ENCODE peak calls at places on chromosomes 13 and 19, in eight cellular contexts. W is body of pancreas, A is OCI-LY7, I is mucosa of descending colon, Q is breast epithelium, F is dorsolateral prefrontal cortex, O is psoas muscle, J is cardiac fibroblast. Y is an unnamed sample.

GRCh38 chr13:76812206-76812882 is 73.9 kb downstream of the KCTD12 start:
- DNase-seq in W (no peak), A (no peak), I (no peak), Q (peak; percentile 21), F (no peak), O (peak; percentile 52), J (peak; percentile 65), Y (peak; percentile 91)

GRCh38 chr19:3248728-3249315 is 24.4 kb downstream of the CELF5 start:
- DNase-seq in W (no peak), A (no peak), I (no peak), Q (no peak), F (no peak), O (no peak), J (no peak), Y (no peak)

GRCh38 chr13:48994731-48995130 is 19.0 kb downstream of the FNDC3A start:
- DNase-seq in W (no peak), A (no peak), I (no peak), Q (no peak), F (no peak), O (no peak), J (peak; percentile 55), Y (peak; percentile 28)

GRCh38 chr19:18562086-18562485 is 4.4 kb downstream of the KXD1 start:
- DNase-seq in W (no peak), A (no peak), I (no peak), Q (peak; percentile 34), F (no peak), O (peak; percentile 40), J (peak; percentile 94), Y (peak; percentile 71)

GRCh38 chr13:48448963-48449614 is 36.2 kb upstream of the LPAR6 start:
- DNase-seq in W (no peak), A (no peak), I (no peak), Q (no peak), F (no peak), O (no peak), J (peak; percentile 83), Y (peak; percentile 87)

GRCh38 chr13:21573920-21574712 is 29.9 kb downstream of the MICU2 start:
- DNase-seq in W (no peak), A (no peak), I (no peak), Q (no peak), F (no peak), O (no peak), J (no peak), Y (no peak)

GRCh38 chr13:65943024-65943423 is 1287.1 kb downstream of the PCDH9 start:
- DNase-seq in W (no peak), A (no peak), I (no peak), Q (no peak), F (no peak), O (no peak), J (peak; percentile 78), Y (peak; percentile 83)

GRCh38 chr13:99421271-99421670 is 80.0 kb upstream of the TM9SF2 start:
- DNase-seq in W (no peak), A (no peak), I (no peak), Q (no peak), F (no peak), O (no peak), J (no peak), Y (no peak)

GRCh38 chr19:34345934-34346333 is 19.1 kb upstream of the GPI start:
- DNase-seq in W (peak; percentile 74), A (peak; percentile 82), I (no peak), Q (no peak), F (no peak), O (peak; percentile 63), J (peak; percentile 71), Y (peak; percentile 70)

GRCh38 chr13:99859178-99860177 is 112.1 kb downstream of the ZIC5 start:
- DNase-seq in W (no peak), A (no peak), I (no peak), Q (no peak), F (no peak), O (no peak), J (no peak), Y (no peak)

GRCh38 chr13:51937320-51938290 is 73.6 kb downstream of the ATP7B start:
- DNase-seq in W (no peak), A (no peak), I (no peak), Q (no peak), F (no peak), O (no peak), J (no peak), Y (no peak)

GRCh38 chr13:51933466-51934058 is 71.8 kb downstream of the CCDC70 start:
- DNase-seq in W (no peak), A (no peak), I (no peak), Q (no peak), F (no peak), O (no peak), J (no peak), Y (no peak)

GRCh38 chr13:51934461-51935087 is 72.8 kb downstream of the CCDC70 start:
- DNase-seq in W (no peak), A (no peak), I (no peak), Q (no peak), F (no peak), O (no peak), J (no peak), Y (no peak)

GRCh38 chr13:51938454-51938853 is 72.8 kb downstream of the ATP7B start:
- DNase-seq in W (no peak), A (no peak), I (no peak), Q (no peak), F (no peak), O (no peak), J (no peak), Y (no peak)

DNA sequence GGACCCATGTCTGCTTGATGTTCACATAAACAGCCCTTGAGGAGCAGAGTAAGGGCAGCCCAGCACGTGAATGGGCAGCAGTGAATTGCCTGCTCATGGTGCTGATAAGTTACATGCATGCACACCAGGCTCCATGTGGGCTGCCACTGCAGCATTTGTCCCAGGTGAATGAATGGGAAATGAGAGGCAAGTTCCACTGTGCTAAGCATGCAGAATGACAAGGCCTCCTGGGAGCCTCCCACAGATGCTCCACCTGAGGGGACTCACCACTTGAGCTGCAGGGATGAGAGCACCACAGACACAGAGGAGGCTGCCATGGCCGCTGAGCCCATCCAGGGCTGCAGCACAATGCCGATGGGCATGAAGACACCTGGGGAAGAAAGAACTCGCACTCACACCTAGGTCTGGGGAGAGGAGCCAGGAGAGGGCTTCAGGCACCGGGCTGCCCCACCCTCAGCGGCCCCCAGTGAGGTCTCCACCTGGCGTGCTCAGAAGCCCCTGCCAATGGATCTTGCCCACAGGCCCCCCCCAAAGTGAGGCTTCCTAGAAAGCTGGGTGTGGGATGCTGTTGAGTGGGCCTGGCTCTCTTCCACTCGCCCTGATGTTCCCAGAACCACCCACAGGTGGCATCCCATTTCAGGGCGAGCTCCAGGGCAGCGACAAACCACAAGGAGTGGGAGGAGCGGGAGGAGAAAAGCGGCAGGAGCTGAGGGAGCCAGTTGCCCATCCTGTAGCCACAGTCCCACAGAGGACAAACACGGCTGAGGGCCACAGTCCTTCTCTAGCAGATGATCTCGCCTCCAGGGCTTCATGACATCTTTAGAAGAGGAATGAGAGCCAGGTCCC is 73.8 kb downstream of the CCDC70 start:
- DNase-seq in W (peak; percentile 26), A (no peak), I (no peak), Q (no peak), F (no peak), O (no peak), J (peak; percentile 5), Y (no peak)
- TF ChIP-seq CTCF in W (peak; percentile 40), A (peak; percentile 48), I (no peak), Q (no peak), F (peak; percentile 10), O (peak; percentile 16), J (peak; percentile 32), Y (no peak)

GRCh38 chr19:39788244-39788643 is 9.6 kb downstream of the LEUTX start:
- DNase-seq in W (no peak), A (no peak), I (no peak), Q (no peak), F (no peak), O (no peak), J (no peak), Y (no peak)

GRCh38 chr19:39795001-39795400 is 16.3 kb downstream of the LEUTX start:
- DNase-seq in W (no peak), A (peak; percentile 31), I (no peak), Q (no peak), F (no peak), O (no peak), J (no peak), Y (no peak)

GRCh38 chr19:39797083-39797482 is 18.4 kb downstream of the LEUTX start:
- DNase-seq in W (no peak), A (no peak), I (no peak), Q (no peak), F (no peak), O (no peak), J (no peak), Y (no peak)

GRCh38 chr19:39796000-39796498 is 17.4 kb downstream of the LEUTX start:
- DNase-seq in W (no peak), A (no peak), I (no peak), Q (no peak), F (no peak), O (no peak), J (no peak), Y (no peak)

GRCh38 chr19:39792999-39793546 is 14.4 kb downstream of the LEUTX start:
- DNase-seq in W (peak; percentile 75), A (peak; percentile 85), I (peak; percentile 66), Q (peak; percentile 44), F (peak; percentile 50), O (peak; percentile 82), J (peak; percentile 87), Y (peak; percentile 88)
- H3K4me3 ChIP-seq in W (no peak overlapping the region), A (peak overlapping the region; percentile 66), I (no peak overlapping the region), Q (peak overlapping the region; percentile 49), F (peak overlapping the region; percentile 68), O (peak overlapping the region; percentile 77), J (peak overlapping the region; percentile 48), Y (peak overlapping the region; percentile 77)

GRCh38 chr19:7681336-7682174 is 922 bp downstream of the TRAPPC5 start:
- DNase-seq in W (peak; percentile 74), A (peak; percentile 87), I (peak; percentile 88), Q (peak; percentile 71), F (peak; percentile 66), O (peak; percentile 77), J (peak; percentile 83), Y (peak; percentile 74)
- TF ChIP-seq CTCF in W (peak; percentile 72), A (peak; percentile 73), I (no peak), Q (peak; percentile 68), F (no peak), O (peak; percentile 44), J (peak; percentile 75), Y (peak; percentile 75)

GRCh38 chr13:33838567-33839131 is 20.7 kb downstream of the RFC3 start:
- DNase-seq in W (no peak), A (no peak), I (no peak), Q (no peak), F (no peak), O (no peak), J (peak; percentile 46), Y (peak; percentile 85)

GRCh38 chr13:33846306-33847062 is 28.5 kb downstream of the RFC3 start:
- DNase-seq in W (no peak), A (no peak), I (no peak), Q (no peak), F (no peak), O (no peak), J (no peak), Y (no peak)

GRCh38 chr13:33845572-33846305 is 27.8 kb downstream of the RFC3 start:
- DNase-seq in W (no peak), A (no peak), I (no peak), Q (no peak), F (no peak), O (no peak), J (no peak), Y (no peak)

DNA sequence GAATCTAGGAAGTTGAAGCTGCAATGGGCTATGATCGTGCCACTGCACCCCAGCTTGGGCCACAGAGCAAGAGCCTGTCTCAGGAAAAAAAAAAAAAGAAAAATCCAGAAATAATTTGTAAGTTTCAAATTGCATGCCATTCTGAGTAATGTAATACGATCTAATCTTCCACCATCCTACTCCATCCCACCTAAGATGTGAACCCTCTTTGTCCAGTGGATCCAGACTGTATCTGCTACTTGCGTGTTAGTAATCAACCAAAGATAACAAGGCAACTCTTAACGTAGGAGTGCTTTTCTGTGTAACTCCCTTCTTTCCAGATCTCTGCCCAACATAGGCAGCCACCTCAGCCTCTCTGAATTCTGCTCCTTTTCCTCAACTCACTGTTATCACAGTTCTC is 24.3 kb downstream of the RFC3 start:
- DNase-seq in W (no peak), A (no peak), I (no peak), Q (no peak), F (no peak), O (no peak), J (no peak), Y (no peak)
- H3K4me3 ChIP-seq in W (no peak overlapping the region), A (no peak overlapping the region), I (no peak overlapping the region), Q (no peak overlapping the region), F (no peak overlapping the region), O (no peak overlapping the region), J (no peak overlapping the region), Y (no peak overlapping the region)

Y was measured in fibroblast of the aortic adventitia.